ENCODE peak calls at places on chromosomes 3 and 15, in eight cellular contexts. One of them, this sample, is unnamed.

GRCh38 chr3:170044795-170045244 is 7.0 kb downstream of the GPR160 start:
- DNase-seq in dorsolateral prefrontal cortex: no peak
- DNase-seq in cardiac fibroblast: no peak
- DNase-seq in psoas muscle: no peak
- DNase-seq in IMR-90: no peak
- DNase-seq in fibroblast of pulmonary artery: no peak
- DNase-seq in ovary: no peak
- DNase-seq in brain microvascular endothelial cell: no peak
- DNase-seq in this sample: no peak

GRCh38 chr3:48709051-48709461 is 8.0 kb downstream of the IP6K2 start:
- DNase-seq in dorsolateral prefrontal cortex: no peak
- DNase-seq in cardiac fibroblast: no peak
- DNase-seq in psoas muscle: no peak
- DNase-seq in IMR-90: no peak
- DNase-seq in fibroblast of pulmonary artery: no peak
- DNase-seq in ovary: no peak
- DNase-seq in brain microvascular endothelial cell: no peak
- DNase-seq in this sample: no peak

GRCh38 chr3:151639096-151639740 is 94.5 kb upstream of the AADACL2 start:
- DNase-seq in dorsolateral prefrontal cortex: no peak
- DNase-seq in cardiac fibroblast: peak; percentile 28
- DNase-seq in psoas muscle: no peak
- DNase-seq in IMR-90: no peak
- DNase-seq in fibroblast of pulmonary artery: peak; percentile 17
- DNase-seq in ovary: no peak
- DNase-seq in brain microvascular endothelial cell: no peak
- DNase-seq in this sample: no peak

GRCh38 chr3:43659250-43659880 is 31.4 kb upstream of the ABHD5 start:
- DNase-seq in dorsolateral prefrontal cortex: no peak
- DNase-seq in cardiac fibroblast: no peak
- DNase-seq in psoas muscle: no peak
- DNase-seq in IMR-90: no peak
- DNase-seq in fibroblast of pulmonary artery: no peak
- DNase-seq in ovary: no peak
- DNase-seq in brain microvascular endothelial cell: no peak
- DNase-seq in this sample: no peak

GRCh38 chr3:133820889-133821675 is 15.5 kb downstream of the SRPRB start:
- DNase-seq in dorsolateral prefrontal cortex: no peak
- DNase-seq in cardiac fibroblast: no peak
- DNase-seq in psoas muscle: no peak
- DNase-seq in IMR-90: no peak
- DNase-seq in fibroblast of pulmonary artery: no peak
- DNase-seq in ovary: no peak
- DNase-seq in brain microvascular endothelial cell: no peak
- DNase-seq in this sample: no peak

GRCh38 chr3:20111836-20112235 is 71.6 kb downstream of the KAT2B start:
- DNase-seq in dorsolateral prefrontal cortex: no peak
- DNase-seq in cardiac fibroblast: peak; percentile 63
- DNase-seq in psoas muscle: no peak
- DNase-seq in IMR-90: peak; percentile 17
- DNase-seq in fibroblast of pulmonary artery: no peak
- DNase-seq in ovary: no peak
- DNase-seq in brain microvascular endothelial cell: peak; percentile 7
- DNase-seq in this sample: no peak

GRCh38 chr15:49742381-49742780 is 121.5 kb downstream of the DTWD1 start:
- DNase-seq in dorsolateral prefrontal cortex: no peak
- DNase-seq in cardiac fibroblast: no peak
- DNase-seq in psoas muscle: peak; percentile 28
- DNase-seq in IMR-90: no peak
- DNase-seq in fibroblast of pulmonary artery: no peak
- DNase-seq in ovary: no peak
- DNase-seq in brain microvascular endothelial cell: no peak
- DNase-seq in this sample: no peak

GRCh38 chr3:131091768-131092167 is 65.1 kb downstream of the NEK11 start:
- DNase-seq in dorsolateral prefrontal cortex: no peak
- DNase-seq in cardiac fibroblast: peak; percentile 15
- DNase-seq in psoas muscle: no peak
- DNase-seq in IMR-90: peak; percentile 30
- DNase-seq in fibroblast of pulmonary artery: no peak
- DNase-seq in ovary: no peak
- DNase-seq in brain microvascular endothelial cell: peak; percentile 28
- DNase-seq in this sample: no peak

GRCh38 chr3:175212896-175213295 is 353.8 kb downstream of the NAALADL2 start:
- DNase-seq in dorsolateral prefrontal cortex: no peak
- DNase-seq in cardiac fibroblast: peak; percentile 51
- DNase-seq in psoas muscle: no peak
- DNase-seq in IMR-90: peak; percentile 70
- DNase-seq in fibroblast of pulmonary artery: peak; percentile 34
- DNase-seq in ovary: no peak
- DNase-seq in brain microvascular endothelial cell: peak; percentile 53
- DNase-seq in this sample: no peak

GRCh38 chr3:39962566-39962965 is 153.2 kb downstream of the MYRIP start:
- DNase-seq in dorsolateral prefrontal cortex: no peak
- DNase-seq in cardiac fibroblast: peak; percentile 10
- DNase-seq in psoas muscle: no peak
- DNase-seq in IMR-90: no peak
- DNase-seq in fibroblast of pulmonary artery: peak; percentile 38
- DNase-seq in ovary: no peak
- DNase-seq in brain microvascular endothelial cell: no peak
- DNase-seq in this sample: no peak

GRCh38 chr15:72155021-72155621 is 36.9 kb downstream of the SENP8 start:
- DNase-seq in dorsolateral prefrontal cortex: peak; percentile 80
- DNase-seq in cardiac fibroblast: no peak
- DNase-seq in psoas muscle: peak; percentile 57
- DNase-seq in IMR-90: peak; percentile 6
- DNase-seq in fibroblast of pulmonary artery: peak; percentile 42
- DNase-seq in ovary: peak; percentile 39
- DNase-seq in brain microvascular endothelial cell: no peak
- DNase-seq in this sample: peak; percentile 88

GRCh38 chr15:72154316-72154715 is 36.1 kb downstream of the SENP8 start:
- DNase-seq in dorsolateral prefrontal cortex: no peak
- DNase-seq in cardiac fibroblast: no peak
- DNase-seq in psoas muscle: no peak
- DNase-seq in IMR-90: no peak
- DNase-seq in fibroblast of pulmonary artery: no peak
- DNase-seq in ovary: no peak
- DNase-seq in brain microvascular endothelial cell: no peak
- DNase-seq in this sample: no peak

GRCh38 chr15:72153269-72153668 is 35.1 kb downstream of the SENP8 start:
- DNase-seq in dorsolateral prefrontal cortex: no peak
- DNase-seq in cardiac fibroblast: no peak
- DNase-seq in psoas muscle: no peak
- DNase-seq in IMR-90: peak; percentile 13
- DNase-seq in fibroblast of pulmonary artery: no peak
- DNase-seq in ovary: no peak
- DNase-seq in brain microvascular endothelial cell: no peak
- DNase-seq in this sample: no peak

GRCh38 chr15:72156928-72157327 is 38.7 kb downstream of the SENP8 start:
- DNase-seq in dorsolateral prefrontal cortex: no peak
- DNase-seq in cardiac fibroblast: no peak
- DNase-seq in psoas muscle: no peak
- DNase-seq in IMR-90: no peak
- DNase-seq in fibroblast of pulmonary artery: no peak
- DNase-seq in ovary: no peak
- DNase-seq in brain microvascular endothelial cell: no peak
- DNase-seq in this sample: no peak

GRCh38 chr15:72155635-72156616 is 37.7 kb downstream of the SENP8 start:
- DNase-seq in dorsolateral prefrontal cortex: peak; percentile 92
- DNase-seq in cardiac fibroblast: peak; percentile 87
- DNase-seq in psoas muscle: peak; percentile 84
- DNase-seq in IMR-90: peak; percentile 74
- DNase-seq in fibroblast of pulmonary artery: peak; percentile 87
- DNase-seq in ovary: peak; percentile 81
- DNase-seq in brain microvascular endothelial cell: peak; percentile 75
- DNase-seq in this sample: peak; percentile 45
- H3K4me3 ChIP-seq in dorsolateral prefrontal cortex: peak overlapping the region; percentile 63
- H3K4me3 ChIP-seq in cardiac fibroblast: peak overlapping the region; percentile 55
- H3K4me3 ChIP-seq in psoas muscle: peak overlapping the region; percentile 68
- H3K4me3 ChIP-seq in IMR-90: peak overlapping the region; percentile 40
- H3K4me3 ChIP-seq in fibroblast of pulmonary artery: peak overlapping the region; percentile 57
- H3K4me3 ChIP-seq in ovary: peak overlapping the region; percentile 43
- H3K4me3 ChIP-seq in brain microvascular endothelial cell: peak overlapping the region; percentile 57
- H3K4me3 ChIP-seq in this sample: peak overlapping the region; percentile 67

DNA sequence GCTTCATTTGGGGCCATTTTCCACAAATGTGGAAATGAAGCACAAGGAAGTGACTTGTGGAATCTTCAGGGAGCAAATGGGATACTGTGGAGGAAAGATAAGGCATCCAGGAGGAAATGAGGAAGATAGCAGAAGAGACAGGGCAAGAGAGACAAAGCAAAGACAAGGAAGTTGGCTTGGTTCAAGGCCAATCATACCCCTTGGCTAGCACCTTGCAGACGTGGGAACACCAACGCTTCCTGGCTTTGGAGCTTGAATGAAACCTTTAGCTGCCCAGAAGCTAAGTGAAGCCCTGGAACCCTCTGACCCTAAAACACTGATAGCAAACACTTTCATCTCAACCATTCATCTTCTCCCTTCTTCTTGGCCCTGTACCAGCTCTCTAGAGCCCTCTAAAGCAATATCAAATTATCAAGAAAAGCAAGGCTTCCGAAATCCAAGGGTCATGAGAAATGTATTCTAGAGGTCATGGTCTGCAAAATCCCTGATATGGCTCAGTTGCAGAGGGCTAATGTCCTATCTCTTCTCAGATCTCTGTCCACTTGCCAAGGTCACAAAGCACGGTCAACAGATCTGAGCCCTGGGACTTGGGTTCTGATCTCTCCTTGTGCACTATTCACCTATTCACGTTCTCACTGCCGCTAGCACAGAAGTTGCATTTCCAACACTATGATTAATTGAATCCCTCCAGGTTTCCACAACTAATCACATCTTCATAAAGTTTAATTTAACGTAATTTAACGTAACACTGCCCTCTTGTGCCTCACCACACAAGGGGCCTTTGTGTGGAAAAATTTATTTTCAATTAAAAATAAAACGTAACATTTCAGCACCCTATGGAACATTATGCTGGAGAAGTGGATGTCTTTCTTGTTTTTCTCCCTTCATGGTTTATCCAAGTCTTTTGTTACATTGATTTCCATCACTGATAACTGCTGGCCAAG is 557.6 kb upstream of the ADAMTS9 start:
- DNase-seq in dorsolateral prefrontal cortex: no peak
- DNase-seq in cardiac fibroblast: peak; percentile 45
- DNase-seq in psoas muscle: no peak
- DNase-seq in IMR-90: peak; percentile 1
- DNase-seq in fibroblast of pulmonary artery: peak; percentile 48
- DNase-seq in ovary: no peak
- DNase-seq in brain microvascular endothelial cell: no peak
- DNase-seq in this sample: no peak
- TF ChIP-seq CTCF in dorsolateral prefrontal cortex: peak; percentile 50
- TF ChIP-seq CTCF in cardiac fibroblast: peak; percentile 34
- TF ChIP-seq CTCF in psoas muscle: peak; percentile 37
- TF ChIP-seq CTCF in IMR-90: peak; percentile 24
- TF ChIP-seq CTCF in fibroblast of pulmonary artery: peak; percentile 49
- TF ChIP-seq CTCF in ovary: peak; percentile 45
- TF ChIP-seq CTCF in brain microvascular endothelial cell: peak; percentile 61
- TF ChIP-seq CTCF in this sample: peak; percentile 60

DNA sequence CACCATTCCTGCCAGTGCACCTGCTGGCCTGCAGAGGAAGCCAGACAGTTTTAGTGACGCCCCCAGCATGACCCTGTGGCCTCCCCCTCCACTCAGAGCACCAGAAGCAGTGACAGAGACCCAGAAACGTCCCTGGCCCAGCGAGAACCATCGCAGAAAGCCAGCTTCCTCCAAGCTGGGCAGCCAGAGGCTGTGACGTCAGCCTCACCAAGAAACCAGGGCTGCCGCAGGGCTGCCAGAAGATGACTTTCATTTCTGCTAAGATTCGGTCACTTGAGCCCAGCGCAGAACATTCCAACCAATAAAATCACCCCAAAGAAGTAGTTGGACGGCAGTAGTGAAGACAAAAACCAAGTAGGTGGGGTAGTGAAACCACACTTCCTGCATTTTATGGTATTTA is 29.6 kb upstream of the RPL32 start:
- DNase-seq in dorsolateral prefrontal cortex: no peak
- DNase-seq in cardiac fibroblast: peak; percentile 45
- DNase-seq in psoas muscle: peak; percentile 68
- DNase-seq in IMR-90: peak; percentile 33
- DNase-seq in fibroblast of pulmonary artery: no peak
- DNase-seq in ovary: no peak
- DNase-seq in brain microvascular endothelial cell: no peak
- DNase-seq in this sample: no peak
- H3K4me3 ChIP-seq in dorsolateral prefrontal cortex: no peak overlapping the region
- H3K4me3 ChIP-seq in cardiac fibroblast: no peak overlapping the region
- H3K4me3 ChIP-seq in psoas muscle: no peak overlapping the region
- H3K4me3 ChIP-seq in IMR-90: no peak overlapping the region
- H3K4me3 ChIP-seq in fibroblast of pulmonary artery: no peak overlapping the region
- H3K4me3 ChIP-seq in ovary: no peak overlapping the region
- H3K4me3 ChIP-seq in brain microvascular endothelial cell: no peak overlapping the region
- H3K4me3 ChIP-seq in this sample: no peak overlapping the region

GRCh38 chr3:195888311-195888761 is 20.0 kb downstream of the TNK2 start:
- DNase-seq in dorsolateral prefrontal cortex: no peak
- DNase-seq in cardiac fibroblast: no peak
- DNase-seq in psoas muscle: peak; percentile 19
- DNase-seq in IMR-90: no peak
- DNase-seq in fibroblast of pulmonary artery: no peak
- DNase-seq in ovary: no peak
- DNase-seq in brain microvascular endothelial cell: no peak
- DNase-seq in this sample: no peak

GRCh38 chr3:195891431-195892104 is 16.8 kb downstream of the TNK2 start:
- DNase-seq in dorsolateral prefrontal cortex: no peak
- DNase-seq in cardiac fibroblast: no peak
- DNase-seq in psoas muscle: no peak
- DNase-seq in IMR-90: no peak
- DNase-seq in fibroblast of pulmonary artery: no peak
- DNase-seq in ovary: no peak
- DNase-seq in brain microvascular endothelial cell: no peak
- DNase-seq in this sample: no peak

GRCh38 chr3:195892105-195892354 is 16.3 kb downstream of the TNK2 start:
- DNase-seq in dorsolateral prefrontal cortex: no peak
- DNase-seq in cardiac fibroblast: no peak
- DNase-seq in psoas muscle: no peak
- DNase-seq in IMR-90: no peak
- DNase-seq in fibroblast of pulmonary artery: no peak
- DNase-seq in ovary: no peak
- DNase-seq in brain microvascular endothelial cell: no peak
- DNase-seq in this sample: no peak

GRCh38 chr3:195888981-195889842 is 19.1 kb downstream of the TNK2 start:
- DNase-seq in dorsolateral prefrontal cortex: no peak
- DNase-seq in cardiac fibroblast: no peak
- DNase-seq in psoas muscle: no peak
- DNase-seq in IMR-90: no peak
- DNase-seq in fibroblast of pulmonary artery: no peak
- DNase-seq in ovary: no peak
- DNase-seq in brain microvascular endothelial cell: no peak
- DNase-seq in this sample: no peak

DNA sequence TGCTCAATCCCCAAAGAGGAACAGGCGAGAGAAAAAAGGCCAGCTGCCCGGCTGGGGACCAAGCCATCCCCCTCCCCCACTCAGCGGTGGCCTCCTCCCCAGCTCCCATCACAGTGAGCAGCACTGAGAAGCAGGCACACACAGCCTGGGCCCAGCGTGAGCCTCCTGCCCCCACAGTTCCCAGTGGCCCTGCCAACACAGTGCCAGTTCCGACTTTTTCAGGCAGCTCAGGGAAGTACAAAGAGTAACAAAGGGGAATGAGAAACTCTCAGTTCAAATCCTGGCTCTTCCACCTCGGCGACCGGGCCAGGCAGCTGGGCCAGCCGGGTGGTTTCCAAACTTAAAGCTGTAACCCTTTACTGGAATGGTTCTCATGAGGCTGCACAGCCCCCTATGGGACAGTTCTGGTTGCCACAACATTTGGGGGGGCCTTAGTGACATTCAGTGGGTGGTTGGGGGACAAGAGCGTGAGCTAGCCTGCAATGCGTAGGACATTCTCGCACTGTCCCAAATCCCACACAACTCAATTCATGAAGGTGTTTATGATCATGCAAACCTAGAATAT is 18.4 kb downstream of the TNK2 start:
- DNase-seq in dorsolateral prefrontal cortex: no peak
- DNase-seq in cardiac fibroblast: no peak
- DNase-seq in psoas muscle: peak; percentile 24
- DNase-seq in IMR-90: no peak
- DNase-seq in fibroblast of pulmonary artery: no peak
- DNase-seq in ovary: no peak
- DNase-seq in brain microvascular endothelial cell: no peak
- DNase-seq in this sample: no peak
- TF ChIP-seq CTCF in dorsolateral prefrontal cortex: no peak
- TF ChIP-seq CTCF in cardiac fibroblast: no peak
- TF ChIP-seq CTCF in psoas muscle: no peak
- TF ChIP-seq CTCF in IMR-90: no peak
- TF ChIP-seq CTCF in fibroblast of pulmonary artery: no peak
- TF ChIP-seq CTCF in ovary: no peak
- TF ChIP-seq CTCF in brain microvascular endothelial cell: peak; percentile 20
- TF ChIP-seq CTCF in this sample: no peak